ENCODE peak calls at places on chromosomes 12 and 14, in five cellular contexts. N, I, G, J and O are unnamed samples.

GRCh38 chr12:10128687-10129086 is 1.3 kb downstream of the CLEC7A start:
- DNase-seq in N (no peak), I (no peak), G (peak), J (no peak), O (no peak)

GRCh38 chr12:110023634-110024023 is 24.4 kb downstream of the ANKRD13A start:
- DNase-seq in N (no peak), I (no peak), G (no peak), J (no peak), O (no peak)

GRCh38 chr12:72271401-72271740 is 799 bp upstream of the TRHDE start:
- DNase-seq in N (no peak), I (no peak), G (no peak), J (peak), O (no peak)

GRCh38 chr12:118061876-118062791 is 1.2 kb upstream of the WSB2 start:
- DNase-seq in N (no peak), I (peak), G (peak), J (no peak), O (no peak)

GRCh38 chr12:74644681-74645080 is 107.0 kb downstream of the ATXN7L3B start:
- DNase-seq in N (no peak), I (no peak), G (no peak), J (no peak), O (no peak)

GRCh38 chr12:113050808-113051207 is 5.7 kb upstream of the DTX1 start:
- DNase-seq in N (no peak), I (no peak), G (no peak), J (no peak), O (no peak)

GRCh38 chr12:106957617-106958016 is 1.9 kb downstream of the TMEM263 start:
- DNase-seq in N (no peak), I (no peak), G (no peak), J (no peak), O (no peak)

GRCh38 chr14:65103150-65103760 is 938 bp upstream of the MAX start:
- DNase-seq in N (peak), I (peak), G (peak), J (no peak), O (peak)

GRCh38 chr14:105389976-105390848 is 8.1 kb upstream of the TEX22 start:
- DNase-seq in N (no peak), I (no peak), G (no peak), J (no peak), O (no peak)

GRCh38 chr12:130805635-130806034 is 33.4 kb downstream of the STX2 start:
- DNase-seq in N (no peak), I (no peak), G (no peak), J (no peak), O (no peak)

GRCh38 chr12:107684990-107685359 is 624 bp upstream of the PWP1 start:
- DNase-seq in N (peak), I (peak), G (peak), J (no peak), O (peak)

GRCh38 chr12:114888458-114888857 is 204.5 kb upstream of the TBX3 start:
- DNase-seq in N (no peak), I (peak), G (no peak), J (no peak), O (peak)

GRCh38 chr12:109310247-109311125 is 1.4 kb upstream of the FOXN4 start:
- DNase-seq in N (no peak), I (no peak), G (no peak), J (no peak), O (no peak)

GRCh38 chr12:10279937-10280336 is 27.7 kb upstream of the KLRD1 start:
- DNase-seq in N (no peak), I (no peak), G (no peak), J (no peak), O (no peak)

GRCh38 chr12:46555379-46555778 is 182.8 kb upstream of the SLC38A2 start:
- DNase-seq in N (no peak), I (peak), G (peak), J (no peak), O (peak)

GRCh38 chr12:132453361-132454133 is 36.4 kb upstream of the FBRSL1 start:
- DNase-seq in N (no peak), I (no peak), G (no peak), J (no peak), O (peak)

GRCh38 chr12:26138860-26139259 is 14.0 kb upstream of the BHLHE41 start:
- DNase-seq in N (no peak), I (no peak), G (no peak), J (no peak), O (no peak)

GRCh38 chr12:41277019-41277770 is 89.1 kb downstream of the PDZRN4 start:
- DNase-seq in N (peak), I (peak), G (peak), J (peak), O (peak)

GRCh38 chr14:36986407-36986806 is 186.0 kb downstream of the SLC25A21 start:
- DNase-seq in N (no peak), I (no peak), G (peak), J (no peak), O (no peak)

GRCh38 chr14:36988568-36988967 is 183.8 kb downstream of the SLC25A21 start:
- DNase-seq in N (no peak), I (peak), G (peak), J (no peak), O (no peak)

GRCh38 chr14:36988989-36989388 is 183.4 kb downstream of the SLC25A21 start:
- DNase-seq in N (no peak), I (peak), G (peak), J (no peak), O (no peak)
- TF ChIP-seq CTCF in N (no peak), I (no peak), G (no peak), J (no peak), O (no peak)

DNA sequence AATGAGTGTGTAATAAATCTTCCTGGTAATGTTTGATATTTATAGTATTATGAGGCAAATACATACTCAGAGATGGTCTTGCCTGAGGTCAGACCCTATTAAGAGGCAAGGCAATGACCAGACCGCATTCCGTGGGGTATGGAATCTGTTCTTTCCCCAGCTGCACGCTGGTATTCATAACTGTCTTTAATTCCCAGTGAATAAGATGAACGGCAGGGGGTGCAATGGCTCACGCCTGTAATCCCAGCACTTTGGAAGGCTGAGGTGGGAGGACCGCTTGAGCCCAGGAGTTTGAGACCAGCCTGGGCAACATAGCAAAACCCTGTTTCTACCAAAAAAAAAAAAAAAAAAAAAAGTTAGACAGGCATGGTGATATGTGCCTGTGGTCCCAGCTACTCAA is 44.6 kb downstream of the ERO1A start:
- DNase-seq in N (no peak), I (peak), G (no peak), J (no peak), O (no peak)
- TF ChIP-seq CTCF in N (no peak), I (no peak), G (no peak), J (no peak), O (no peak)

GRCh38 chr12:121626087-121626852 is at the start of gene ORAI1:
- DNase-seq in N (peak), I (peak), G (peak), J (peak), O (peak)

GRCh38 chr12:121630791-121631190 is 4.5 kb downstream of the ORAI1 start:
- DNase-seq in N (no peak), I (no peak), G (no peak), J (no peak), O (no peak)

GRCh38 chr12:121628536-121628935 is 2.2 kb downstream of the ORAI1 start:
- DNase-seq in N (no peak), I (no peak), G (no peak), J (no peak), O (no peak)

GRCh38 chr12:121628037-121628436 is 1.7 kb downstream of the ORAI1 start:
- DNase-seq in N (no peak), I (no peak), G (no peak), J (no peak), O (no peak)

GRCh38 chr12:121626853-121627623 is 708 bp downstream of the ORAI1 start:
- DNase-seq in N (peak), I (peak), G (peak), J (peak), O (peak)
- TF ChIP-seq CTCF in N (no peak), I (no peak), G (peak), J (peak), O (no peak)

GRCh38 chr12:98373019-98373554 is 142.3 kb upstream of the TMPO start:
- DNase-seq in N (peak), I (peak), G (peak), J (peak), O (peak)
- TF ChIP-seq CTCF in N (peak), I (peak), G (peak), J (peak), O (peak)

DNA sequence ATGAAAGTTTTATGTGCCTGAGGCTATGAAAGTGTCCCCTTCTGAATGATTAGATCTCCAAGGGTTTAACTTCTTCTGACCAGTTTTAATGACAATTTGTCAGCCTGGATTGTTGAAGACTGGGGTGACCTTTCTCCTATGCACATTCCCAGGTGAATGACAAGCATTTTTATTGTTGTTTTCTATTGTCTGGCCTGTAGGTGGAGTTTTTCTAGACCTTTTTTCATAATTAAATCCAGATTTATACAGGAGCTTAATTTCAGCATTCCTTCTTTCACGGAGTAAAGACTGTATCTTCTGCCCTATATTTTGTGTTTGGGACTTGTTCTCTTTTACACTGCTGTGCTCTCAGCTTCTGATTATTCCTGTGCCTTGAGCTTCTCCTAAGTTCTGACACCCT is 125.0 kb upstream of the FAR2 start:
- DNase-seq in N (no peak), I (peak), G (no peak), J (no peak), O (no peak)
- TF ChIP-seq CTCF in N (peak), I (peak), G (peak), J (peak), O (peak)

GRCh38 chr12:71014180-71014785 is 93.7 kb upstream of the PTPRR start:
- DNase-seq in N (no peak), I (peak), G (peak), J (no peak), O (peak)
- TF ChIP-seq CTCF in N (no peak), I (peak), G (peak), J (peak), O (peak)

GRCh38 chr14:89933002-89933401 is 21.5 kb downstream of the EFCAB11 start:
- DNase-seq in N (no peak), I (no peak), G (no peak), J (no peak), O (no peak)

GRCh38 chr14:89941830-89942377 is 12.6 kb downstream of the EFCAB11 start:
- DNase-seq in N (no peak), I (no peak), G (no peak), J (no peak), O (no peak)

DNA sequence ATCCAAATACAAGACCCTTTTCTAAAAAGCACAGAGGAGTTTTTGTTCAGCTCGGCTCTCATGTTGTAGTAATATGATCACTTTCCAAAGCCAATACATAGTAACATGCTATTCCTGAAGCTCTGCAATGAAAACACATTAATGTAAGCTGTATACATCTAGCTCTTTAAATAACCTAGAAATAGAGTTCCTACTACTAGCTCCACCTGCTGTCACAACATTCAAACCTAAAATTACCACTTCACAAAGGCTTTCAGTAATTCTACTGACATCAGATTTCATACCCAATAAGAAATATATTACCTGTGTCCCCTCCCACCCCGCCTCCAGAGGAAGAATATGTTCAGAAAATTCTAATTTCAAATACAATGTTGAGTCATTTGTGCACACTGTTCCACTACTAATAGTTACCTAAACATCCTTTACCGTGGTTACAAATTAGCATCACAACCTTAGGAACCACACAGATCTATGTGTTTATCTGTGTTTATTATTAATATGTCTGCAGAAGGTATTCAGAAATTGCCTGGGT is 17.8 kb downstream of the EFCAB11 start:
- DNase-seq in N (no peak), I (no peak), G (peak), J (no peak), O (no peak)
- TF ChIP-seq CTCF in N (no peak), I (no peak), G (peak), J (no peak), O (no peak)